ENCODE peak calls at places on chromosomes 11 and 22, in ten cellular contexts. O is astrocyte of the hippocampus; B is smooth muscle cell of the brain vasculature; X is NB4; F is stimulated activated CD8-positive, alpha-beta memory T cell treated with anti-CD3 and anti-CD28 coated beads, Interleukin-7, amount 100 ng/mL, for 4 hours; V is stimulated activated CD4-positive, alpha-beta T cell treated with anti-CD3 and anti-CD28 coated beads, Interleukin-2, amount 100 ng/mL, for 48 hours; U is NCI-H1436; A is OCI-LY7; Z is activated CD4-positive, alpha-beta memory T cell treated with anti-CD3 and anti-CD28 coated beads, Interleukin-2, amount 10 ng/mL, durations not matched to agents 7 days and 5 days; E is ACHN. K is an unnamed sample.

GRCh38 chr11:64727131-64727530 is 4.1 kb upstream of the NRXN2 start:
- DNase-seq in O (no peak), B (no peak), X (no peak), F (no peak), V (no peak), U (no peak), A (no peak), Z (no peak), E (no peak), K (no peak)

GRCh38 chr11:1869427-1870325 is 16.8 kb downstream of the LSP1 start:
- DNase-seq in O (no peak), B (no peak), X (no peak), F (no peak), V (no peak), U (no peak), A (no peak), Z (no peak), E (no peak), K (peak)

GRCh38 chr11:64969209-64969608 is 2.7 kb downstream of the MAJIN start:
- DNase-seq in O (no peak), B (no peak), X (no peak), F (no peak), V (no peak), U (no peak), A (no peak), Z (no peak), E (no peak), K (no peak)

GRCh38 chr11:1565173-1565903 is 6.7 kb downstream of the DUSP8 start:
- DNase-seq in O (no peak), B (no peak), X (no peak), F (no peak), V (no peak), U (no peak), A (no peak), Z (no peak), E (no peak), K (no peak)

GRCh38 chr11:16154715-16155396 is 201.5 kb downstream of the SOX6 start:
- DNase-seq in O (peak), B (no peak), X (no peak), F (no peak), V (no peak), U (no peak), A (no peak), Z (no peak), E (peak), K (no peak)

GRCh38 chr11:77501748-77502147 is 27.9 kb upstream of the PAK1 start:
- DNase-seq in O (no peak), B (no peak), X (peak), F (no peak), V (no peak), U (no peak), A (no peak), Z (no peak), E (no peak), K (no peak)

GRCh38 chr22:44419429-44419828 is 78.6 kb downstream of the RTL6 start:
- DNase-seq in O (no peak), B (no peak), X (no peak), F (no peak), V (no peak), U (no peak), A (no peak), Z (no peak), E (no peak), K (no peak)

GRCh38 chr11:46392421-46393230 is 1.1 kb upstream of the CHRM4 start:
- DNase-seq in O (peak), B (peak), X (peak), F (peak), V (peak), U (peak), A (peak), Z (peak), E (peak), K (peak)

GRCh38 chr11:46202149-46202548 is 75.3 kb upstream of the CREB3L1 start:
- DNase-seq in O (peak), B (no peak), X (no peak), F (no peak), V (no peak), U (no peak), A (no peak), Z (no peak), E (no peak), K (no peak)

GRCh38 chr22:47112994-47113879 is 350.8 kb downstream of the TBC1D22A start:
- DNase-seq in O (no peak), B (no peak), X (no peak), F (no peak), V (no peak), U (no peak), A (no peak), Z (no peak), E (no peak), K (no peak)

GRCh38 chr11:63802637-63803414 is 10.4 kb upstream of the SPINDOC start:
- DNase-seq in O (no peak), B (no peak), X (peak), F (no peak), V (no peak), U (peak), A (no peak), Z (no peak), E (peak), K (no peak)

GRCh38 chr22:50716291-50717024 is 21.5 kb upstream of the ACR start:
- DNase-seq in O (no peak), B (no peak), X (no peak), F (no peak), V (no peak), U (no peak), A (no peak), Z (no peak), E (no peak), K (no peak)

GRCh38 chr22:46087336-46087690 is 63.0 kb upstream of the PPARA start:
- DNase-seq in O (no peak), B (no peak), X (no peak), F (no peak), V (no peak), U (no peak), A (no peak), Z (no peak), E (no peak), K (no peak)

K was measured in HuH-7.